ENCODE peak calls at places on chromosomes 2 and 18, in nine cellular contexts. P is activated CD4-positive, alpha-beta T cell treated with anti-CD3 and anti-CD28 coated beads for 48 hours; U is tibial artery; A is GM20000; S is dorsolateral prefrontal cortex; F is CD4-positive, alpha-beta memory T cell; J is T-helper 9 cell; N is aorta; H is endothelial cell. X is an unnamed sample.

GRCh38 chr2:191049728-191050639 is 36.0 kb upstream of the STAT1 start:
- DNase-seq in P (no peak), N (no peak), J (no peak), A (peak), U (no peak), H (no peak), F (no peak), S (no peak), X (no peak)

GRCh38 chr2:71544919-71545571 is 91.7 kb downstream of the DYSF start:
- DNase-seq in P (no peak), H (peak), N (peak), A (no peak), J (no peak), S (no peak), U (no peak), F (no peak), X (no peak)

GRCh38 chr2:163641986-163642385 is 93.8 kb downstream of the FIGN start:
- DNase-seq in A (no peak), U (no peak), F (no peak), J (no peak), P (no peak), H (no peak), N (no peak), S (no peak), X (no peak)

GRCh38 chr2:219398721-219399333 is 11.1 kb upstream of the DNPEP start:
- DNase-seq in F (no peak), N (no peak), A (no peak), J (no peak), U (no peak), H (no peak), S (no peak), P (no peak), X (no peak)

GRCh38 chr2:149164296-149164695 is 125.8 kb downstream of the LYPD6B start:
- DNase-seq in F (no peak), H (no peak), A (no peak), J (no peak), P (no peak), N (no peak), U (no peak), S (no peak), X (no peak)

GRCh38 chr2:112075490-112076260 is 20.6 kb downstream of the TMEM87B start:
- DNase-seq in U (no peak), N (no peak), P (no peak), F (no peak), H (no peak), A (no peak), J (no peak), S (no peak), X (no peak)

GRCh38 chr2:237995036-237995435 is 28.2 kb downstream of the UBE2F start:
- DNase-seq in S (no peak), N (no peak), P (no peak), J (no peak), A (no peak), F (no peak), H (no peak), U (no peak), X (no peak)

GRCh38 chr2:44342854-44343253 is 18.4 kb downstream of the PREPL start:
- DNase-seq in J (no peak), F (peak), P (peak), U (no peak), S (no peak), A (no peak), N (no peak), H (no peak), X (no peak)

GRCh38 chr2:227510620-227510958 is 38.6 kb downstream of the AGFG1 start:
- DNase-seq in P (no peak), H (no peak), U (no peak), N (no peak), J (no peak), F (no peak), A (no peak), S (no peak), X (no peak)

GRCh38 chr2:62379576-62379975 is 126.4 kb downstream of the TMEM17 start:
- DNase-seq in S (no peak), H (no peak), P (no peak), U (no peak), N (no peak), F (no peak), A (no peak), J (no peak), X (no peak)

GRCh38 chr18:21117385-21118135 is 5.9 kb upstream of the ROCK1 start:
- DNase-seq in P (no peak), U (peak), J (no peak), H (no peak), F (no peak), A (no peak), S (no peak), N (no peak), X (no peak)

GRCh38 chr2:172772637-172773036 is 37.0 kb downstream of the RAPGEF4 start:
- DNase-seq in U (no peak), F (no peak), P (no peak), N (no peak), H (no peak), A (no peak), S (no peak), J (no peak), X (no peak)

GRCh38 chr2:233760043-233760442 is at the start of gene UGT1A1:
- DNase-seq in F (no peak), A (no peak), J (no peak), U (no peak), P (no peak), N (no peak), S (no peak), H (no peak), X (no peak)

GRCh38 chr2:120360307-120360855 is 14.4 kb downstream of the INHBB start:
- DNase-seq in S (no peak), H (no peak), P (no peak), J (no peak), A (no peak), F (no peak), N (no peak), U (no peak), X (no peak)

GRCh38 chr2:12928706-12929291 is 212.1 kb downstream of the TRIB2 start:
- DNase-seq in F (no peak), N (no peak), S (no peak), J (no peak), A (no peak), U (no peak), H (no peak), P (no peak), X (no peak)

GRCh38 chr18:2089416-2089815 is 481.9 kb downstream of the METTL4 start:
- DNase-seq in A (no peak), F (no peak), U (no peak), J (no peak), P (no peak), N (no peak), H (no peak), S (no peak), X (no peak)

GRCh38 chr2:16121986-16122390 is 181.6 kb downstream of the MYCN start:
- DNase-seq in P (no peak), F (no peak), S (no peak), A (no peak), H (no peak), J (no peak), N (no peak), U (no peak), X (no peak)

GRCh38 chr2:190468814-190469569 is 60.8 kb downstream of the MFSD6 start:
- DNase-seq in P (no peak), S (peak), H (no peak), U (peak), F (no peak), J (no peak), A (peak), N (peak), X (no peak)

GRCh38 chr2:96764253-96764637 is 3.5 kb downstream of the CNNM4 start:
- DNase-seq in P (no peak), A (no peak), N (peak), J (no peak), F (no peak), H (no peak), S (no peak), U (peak), X (no peak)

GRCh38 chr2:12244070-12244469 is 472.7 kb upstream of the TRIB2 start:
- DNase-seq in J (no peak), A (no peak), N (no peak), H (no peak), P (no peak), F (no peak), S (no peak), U (no peak), X (no peak)

GRCh38 chr2:146867472-146867986 is 977.3 kb upstream of the ACVR2A start:
- DNase-seq in A (no peak), P (no peak), S (peak), F (no peak), H (no peak), U (no peak), J (no peak), N (no peak), X (no peak)

GRCh38 chr2:200056105-200056504 is 100.7 kb downstream of the MAIP1 start:
- DNase-seq in P (no peak), A (no peak), H (no peak), U (no peak), N (no peak), S (no peak), J (no peak), F (no peak), X (no peak)

GRCh38 chr18:61702007-61702406 is 190.8 kb downstream of the RNF152 start:
- DNase-seq in F (no peak), N (no peak), J (no peak), U (no peak), A (no peak), S (no peak), P (no peak), H (no peak), X (no peak)

GRCh38 chr2:120495586-120495985 is 149.7 kb downstream of the INHBB start:
- DNase-seq in U (no peak), H (no peak), A (no peak), F (no peak), S (no peak), P (no peak), N (no peak), J (no peak), X (no peak)

GRCh38 chr2:233289590-233290424 is 17.8 kb upstream of the SAG start:
- DNase-seq in J (no peak), F (no peak), N (no peak), A (no peak), P (no peak), S (peak), H (no peak), U (no peak), X (no peak)

GRCh38 chr2:68062680-68063387 is at the start of gene C1D:
- DNase-seq in J (peak), A (peak), H (peak), U (peak), F (peak), P (peak), N (peak), S (peak), X (peak)

GRCh38 chr2:197306024-197306690 is 4.4 kb downstream of the ANKRD44 start:
- DNase-seq in J (no peak), P (no peak), A (no peak), H (no peak), U (no peak), F (no peak), S (no peak), N (no peak), X (no peak)

GRCh38 chr2:100813527-100813926 is 6.4 kb upstream of the NPAS2 start:
- DNase-seq in F (no peak), U (no peak), S (no peak), J (no peak), P (no peak), N (no peak), A (no peak), H (no peak), X (no peak)

GRCh38 chr18:59249186-59249774 is 24.0 kb downstream of the RAX start:
- DNase-seq in N (no peak), A (peak), U (no peak), J (no peak), S (peak), H (peak), F (peak), P (peak), X (peak)

GRCh38 chr2:145845207-145845894 is 1325.4 kb upstream of the ZEB2 start:
- DNase-seq in N (no peak), U (no peak), F (no peak), S (no peak), J (no peak), A (no peak), H (no peak), P (no peak), X (no peak)

GRCh38 chr2:43943809-43944452 is 51.9 kb downstream of the LRPPRC start:
- DNase-seq in H (no peak), P (no peak), U (no peak), N (no peak), S (no peak), F (no peak), A (no peak), J (no peak), X (no peak)

GRCh38 chr2:187917535-187917934 is 363.3 kb upstream of the TFPI start:
- DNase-seq in A (no peak), P (no peak), H (no peak), S (no peak), F (no peak), N (no peak), U (no peak), J (no peak), X (no peak)

GRCh38 chr2:218618102-218618860 is 10.6 kb downstream of the PLCD4 start:
- DNase-seq in N (no peak), S (no peak), P (no peak), J (no peak), H (no peak), A (no peak), U (no peak), F (no peak), X (no peak)

GRCh38 chr2:127012215-127012614 is 94.7 kb downstream of the BIN1 start:
- DNase-seq in J (no peak), F (no peak), S (no peak), P (no peak), H (no peak), N (no peak), U (no peak), A (no peak), X (no peak)

GRCh38 chr2:205947621-205948495 is 138.1 kb downstream of the INO80D start:
- DNase-seq in J (peak), U (peak), P (peak), N (peak), A (peak), S (peak), H (peak), F (peak), X (peak)

GRCh38 chr2:134377730-134378129 is 123.9 kb downstream of the MGAT5 start:
- DNase-seq in U (no peak), J (no peak), S (no peak), F (no peak), A (no peak), P (no peak), H (no peak), N (no peak), X (no peak)

GRCh38 chr2:189163889-189164288 is 15.7 kb downstream of the COL5A2 start:
- DNase-seq in H (no peak), J (no peak), F (no peak), S (no peak), N (no peak), U (no peak), A (no peak), P (no peak), X (no peak)